ENCODE peak calls at places on chromosomes 13 and 19, in nine cellular contexts. K, N, G, W, H, O, X, E and M are unnamed samples. For H3K27me3, the result is how much of the 10 kb centered on the place peaks cover.

GRCh38 chr13:24500977-24501376 is 11.6 kb downstream of the PARP4 start:
- DNase-seq in H (no peak), X (no peak), K (no peak), E (no peak), N (no peak), G (no peak), O (no peak), W (no peak), M (no peak)

GRCh38 chr19:37329686-37330085 is 41.2 kb upstream of the ZNF527 start:
- DNase-seq in G (no peak), H (no peak), E (peak), X (no peak), K (no peak), N (no peak), W (no peak), O (no peak), M (peak)

GRCh38 chr19:6233051-6233826 is 46.5 kb downstream of the MLLT1 start:
- DNase-seq in O (no peak), H (peak), X (peak), W (no peak), N (peak), E (no peak), K (peak), G (peak), M (peak)

GRCh38 chr13:77516342-77516789 is 19.1 kb upstream of the SCEL start:
- DNase-seq in G (no peak), W (no peak), K (no peak), H (no peak), X (no peak), O (no peak), E (no peak), N (no peak), M (no peak)

GRCh38 chr19:54125713-54126112 is 10.2 kb downstream of the PRPF31 start:
- DNase-seq in E (no peak), H (no peak), W (no peak), X (no peak), N (no peak), G (peak), O (no peak), K (no peak), M (no peak)

GRCh38 chr19:52896431-52897148 is 845 bp downstream of the ZNF320 start:
- DNase-seq in N (peak), X (no peak), O (no peak), G (peak), H (peak), K (peak), E (peak), W (no peak), M (peak)

GRCh38 chr19:53012006-53012405 is 1.7 kb upstream of the ERVV-1 start:
- DNase-seq in G (no peak), K (no peak), N (no peak), H (no peak), E (no peak), X (no peak), O (no peak), W (no peak), M (no peak)

GRCh38 chr19:53037101-53038097 is 7.1 kb upstream of the ERVV-2 start:
- DNase-seq in W (no peak), X (no peak), E (peak), G (peak), H (peak), O (no peak), N (peak), K (no peak), M (no peak)

GRCh38 chr19:29321116-29321515 is 108.2 kb upstream of the UQCRFS1 start:
- DNase-seq in G (no peak), N (no peak), W (no peak), E (no peak), K (no peak), O (no peak), H (no peak), X (no peak), M (no peak)

GRCh38 chr13:112968910-112969691 is at the start of gene MCF2L:
- DNase-seq in O (no peak), G (peak), H (no peak), K (no peak), E (peak), W (peak), X (no peak), N (peak), M (peak)

GRCh38 chr13:48006396-48006795 is 5.3 kb upstream of the SUCLA2 start:
- DNase-seq in G (no peak), E (no peak), X (no peak), K (no peak), N (no peak), O (no peak), W (no peak), H (no peak), M (no peak)

GRCh38 chr13:105587786-105588185 is 947.7 kb downstream of the EFNB2 start:
- DNase-seq in O (no peak), E (no peak), K (no peak), G (no peak), H (no peak), W (no peak), N (no peak), X (no peak), M (no peak)

GRCh38 chr19:51479531-51480331 is 1.4 kb downstream of the CEACAM18 start:
- DNase-seq in O (no peak), K (no peak), N (no peak), E (no peak), G (no peak), H (no peak), W (no peak), X (no peak), M (no peak)

GRCh38 chr19:16944626-16945363 is 56.0 kb downstream of the F2RL3 start:
- DNase-seq in H (no peak), W (no peak), G (no peak), K (no peak), N (peak), O (no peak), E (no peak), X (no peak), M (no peak)

GRCh38 chr13:99721606-99722384 is 220.5 kb downstream of the TM9SF2 start:
- DNase-seq in N (no peak), H (no peak), W (no peak), K (no peak), E (no peak), G (no peak), X (no peak), O (no peak), M (no peak)

GRCh38 chr19:16168465-16169081 is 4.8 kb downstream of the CIB3 start:
- DNase-seq in K (no peak), N (no peak), H (no peak), O (no peak), G (no peak), X (no peak), W (no peak), E (no peak), M (no peak)

GRCh38 chr13:77300176-77301141 is 26.4 kb downstream of the MYCBP2 start:
- DNase-seq in H (no peak), O (no peak), E (no peak), N (no peak), W (no peak), K (no peak), G (no peak), X (no peak), M (no peak)

GRCh38 chr19:51441410-51442390 is 16.6 kb downstream of the SIGLEC8 start:
- DNase-seq in N (no peak), E (no peak), K (no peak), O (no peak), H (no peak), G (peak), X (no peak), W (peak), M (no peak)

GRCh38 chr19:6491802-6492592 is 10.1 kb downstream of the TUBB4A start:
- DNase-seq in X (no peak), E (no peak), O (no peak), N (no peak), K (no peak), H (no peak), W (no peak), G (no peak), M (no peak)

GRCh38 chr13:79435549-79435948 is 29.5 kb upstream of the RBM26 start:
- DNase-seq in X (no peak), N (no peak), H (no peak), W (no peak), K (no peak), G (no peak), E (no peak), O (no peak), M (peak)

GRCh38 chr13:110528371-110528770 is 33.2 kb downstream of the RAB20 start:
- DNase-seq in N (no peak), G (no peak), O (no peak), W (no peak), X (no peak), H (peak), E (no peak), K (no peak), M (no peak)

GRCh38 chr19:18899624-18900560 is 3.9 kb upstream of the CERS1 start:
- DNase-seq in X (no peak), G (no peak), H (no peak), O (no peak), K (no peak), E (peak), W (no peak), N (no peak), M (no peak)

GRCh38 chr13:43511260-43511970 is 275.4 kb downstream of the ENOX1 start:
- DNase-seq in K (no peak), H (no peak), O (no peak), W (no peak), N (no peak), G (no peak), X (no peak), E (no peak), M (no peak)

GRCh38 chr19:35938282-35939224 is 2.4 kb downstream of the LRFN3 start:
- DNase-seq in X (no peak), N (no peak), O (no peak), H (no peak), K (no peak), G (no peak), E (no peak), W (no peak), M (no peak)

GRCh38 chr19:42440357-42441046 is 2.2 kb downstream of the CXCL17 start:
- DNase-seq in O (peak), G (peak), N (peak), H (peak), K (peak), W (peak), E (peak), X (no peak), M (peak)

GRCh38 chr13:74576504-74576903 is 442.3 kb upstream of the KLF12 start:
- DNase-seq in O (no peak), G (no peak), W (no peak), X (no peak), E (no peak), N (no peak), K (no peak), H (no peak), M (no peak)
- H3K4me3 ChIP-seq in O (no peak), G (no peak), W (no peak), X (no peak), E (peak), N (no peak), K (no peak), H (no peak), M (no peak)

DNA sequence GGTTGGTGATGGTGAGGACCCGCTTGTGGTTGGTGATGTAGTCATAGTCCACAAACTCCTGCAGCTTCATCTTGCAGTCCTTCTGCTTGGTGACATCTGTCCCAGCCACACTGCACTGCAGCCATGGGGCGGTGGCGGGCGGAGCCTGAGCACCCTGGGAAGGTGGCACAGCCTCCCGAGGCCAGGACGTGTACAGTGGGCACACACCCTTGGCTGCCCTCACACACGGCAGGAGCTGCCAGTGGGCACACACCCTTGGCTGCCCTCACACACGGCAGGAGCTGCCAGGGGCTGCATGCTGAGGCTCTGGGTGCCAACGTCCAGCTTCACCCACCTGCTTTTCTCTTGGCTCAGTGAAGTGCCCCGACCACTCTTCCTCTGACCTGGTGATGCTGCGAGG is 128.7 kb downstream of the TUBA3C start:
- DNase-seq in G (no peak), H (no peak), X (no peak), N (no peak), E (no peak), K (no peak), O (no peak), W (no peak), M (no peak)
- TF ChIP-seq CTCF in G (no peak), H (no peak), X (no peak), N (no peak), E (no peak), K (no peak), O (no peak), W (no peak), M (no peak)

GRCh38 chr13:27961227-27962085 is 7.7 kb downstream of the CDX2 start:
- DNase-seq in X (no peak), H (no peak), W (no peak), K (no peak), N (no peak), O (no peak), G (no peak), E (no peak), M (no peak)
- H3K27me3 ChIP-seq in X (under half), H (half or more), W (under half), K (half or more), N (half or more), O (half or more), G (half or more), E (half or more), M (under half)

GRCh38 chr19:28028881-28029280 is 1184.1 kb downstream of the UQCRFS1 start:
- DNase-seq in H (no peak), X (no peak), W (no peak), N (no peak), O (no peak), K (no peak), G (no peak), E (no peak), M (no peak)
- H3K4me3 ChIP-seq in H (no peak), X (no peak), W (no peak), N (no peak), O (no peak), K (no peak), G (no peak), E (no peak), M (no peak)

GRCh38 chr19:3098141-3098514 is 4.0 kb downstream of the GNA11 start:
- DNase-seq in X (no peak), E (no peak), G (peak), W (no peak), H (no peak), K (peak), O (no peak), N (no peak), M (no peak)
- TF ChIP-seq CTCF in X (peak), E (no peak), G (no peak), W (no peak), H (no peak), K (peak), O (peak), N (no peak), M (no peak)